ENCODE peak calls at places on chromosomes 5 and 9, in ten cellular contexts. M is psoas muscle; U is transverse colon; V is IMR-90; P is Peyer's patch; F is CD8-positive, alpha-beta T cell; L is left lung; H is right lobe of liver; B is H9; C is left ventricle myocardium inferior. S is an unnamed sample.

GRCh38 chr5:174609116-174609515 is 115.3 kb upstream of the MSX2 start:
- DNase-seq in L (no peak), C (no peak), F (no peak), U (no peak), H (no peak), M (no peak), B (no peak), P (no peak), V (no peak), S (no peak)

GRCh38 chr9:93673271-93673843 is 97.0 kb downstream of the PHF2 start:
- DNase-seq in H (peak; percentile 12), P (no peak), M (no peak), F (peak; percentile 7), V (no peak), C (peak; percentile 73), B (peak; percentile 18), L (peak; percentile 71), U (peak; percentile 4), S (no peak)

GRCh38 chr9:135774239-135774747 is 72.3 kb downstream of the KCNT1 start:
- DNase-seq in M (no peak), B (no peak), L (no peak), H (no peak), U (no peak), P (no peak), F (no peak), C (no peak), V (no peak), S (no peak)

GRCh38 chr5:179766726-179767455 is 26.9 kb upstream of the LTC4S start:
- DNase-seq in C (no peak), B (no peak), F (no peak), L (no peak), V (no peak), P (no peak), H (no peak), M (no peak), U (no peak), S (no peak)

GRCh38 chr5:31987985-31988710 is 186.0 kb downstream of the GOLPH3 start:
- DNase-seq in P (no peak), V (peak; percentile 97), M (no peak), F (no peak), C (no peak), B (no peak), U (no peak), L (no peak), H (no peak), S (no peak)

GRCh38 chr9:136644593-136645342 is 17.9 kb upstream of the EGFL7 start:
- DNase-seq in V (peak; percentile 28), P (peak; percentile 68), L (peak; percentile 97), B (peak; percentile 77), F (peak; percentile 67), M (peak; percentile 75), H (peak; percentile 86), U (peak; percentile 58), C (peak; percentile 80), S (peak; percentile 63)

GRCh38 chr9:124341455-124342170 is 73.6 kb downstream of the PSMB7 start:
- DNase-seq in V (no peak), H (peak; percentile 20), F (no peak), U (no peak), P (no peak), M (no peak), L (peak; percentile 53), C (no peak), B (no peak), S (no peak)

GRCh38 chr5:96432245-96433065 is 593 bp downstream of the PCSK1 start:
- DNase-seq in M (no peak), B (peak; percentile 63), P (no peak), U (no peak), V (no peak), C (no peak), L (no peak), H (no peak), F (no peak), S (no peak)

GRCh38 chr9:93262537-93263310 is 78.8 kb downstream of the WNK2 start:
- DNase-seq in L (peak; percentile 69), U (no peak), F (no peak), P (no peak), V (no peak), C (no peak), B (peak; percentile 29), M (no peak), H (no peak), S (no peak)

GRCh38 chr9:113564804-113565237 is 101.3 kb downstream of the RGS3 start:
- DNase-seq in U (peak; percentile 82), B (peak; percentile 76), H (no peak), F (no peak), V (peak; percentile 61), P (no peak), C (peak; percentile 69), M (peak; percentile 63), L (peak; percentile 88), S (no peak)

GRCh38 chr5:167582263-167582662 is 709.2 kb upstream of the WWC1 start:
- DNase-seq in H (no peak), M (no peak), P (no peak), C (no peak), L (no peak), V (peak; percentile 8), B (no peak), U (no peak), F (no peak), S (no peak)

GRCh38 chr9:137657606-137658005 is 38.8 kb downstream of the EHMT1 start:
- DNase-seq in B (no peak), H (no peak), F (no peak), P (no peak), V (no peak), M (no peak), L (no peak), U (no peak), C (no peak), S (no peak)

GRCh38 chr5:32814141-32814540 is 103.0 kb downstream of the NPR3 start:
- DNase-seq in V (no peak), C (no peak), H (no peak), P (no peak), U (no peak), F (no peak), L (no peak), M (no peak), B (no peak), S (no peak)

GRCh38 chr5:138091685-138092084 is 7.9 kb downstream of the WNT8A start:
- DNase-seq in L (no peak), P (no peak), B (no peak), U (no peak), M (no peak), F (no peak), H (no peak), V (no peak), C (no peak), S (no peak)
- H3K27ac ChIP-seq in L (no peak overlapping the region), P (no peak overlapping the region), B (no peak overlapping the region), U (no peak overlapping the region), M (no peak overlapping the region), F (no peak overlapping the region), H (no peak overlapping the region), V (no peak overlapping the region), C (no peak overlapping the region), S (no peak overlapping the region)

GRCh38 chr9:133934512-133935221 is 57.5 kb downstream of the VAV2 start:
- DNase-seq in L (peak; percentile 59), M (peak; percentile 41), P (no peak), U (no peak), C (no peak), F (no peak), B (no peak), V (no peak), H (no peak), S (no peak)

GRCh38 chr9:133937120-133937519 is 55.0 kb downstream of the VAV2 start:
- DNase-seq in M (no peak), F (no peak), U (no peak), V (no peak), L (no peak), B (no peak), C (no peak), P (no peak), H (no peak), S (no peak)

GRCh38 chr9:133933426-133934026 is 58.6 kb downstream of the VAV2 start:
- DNase-seq in B (no peak), L (no peak), M (no peak), C (no peak), F (no peak), P (no peak), U (no peak), H (no peak), V (no peak), S (no peak)

GRCh38 chr9:133938086-133938485 is 54.0 kb downstream of the VAV2 start:
- DNase-seq in P (no peak), V (no peak), H (no peak), L (peak; percentile 32), B (no peak), U (no peak), F (no peak), M (no peak), C (no peak), S (no peak)

DNA sequence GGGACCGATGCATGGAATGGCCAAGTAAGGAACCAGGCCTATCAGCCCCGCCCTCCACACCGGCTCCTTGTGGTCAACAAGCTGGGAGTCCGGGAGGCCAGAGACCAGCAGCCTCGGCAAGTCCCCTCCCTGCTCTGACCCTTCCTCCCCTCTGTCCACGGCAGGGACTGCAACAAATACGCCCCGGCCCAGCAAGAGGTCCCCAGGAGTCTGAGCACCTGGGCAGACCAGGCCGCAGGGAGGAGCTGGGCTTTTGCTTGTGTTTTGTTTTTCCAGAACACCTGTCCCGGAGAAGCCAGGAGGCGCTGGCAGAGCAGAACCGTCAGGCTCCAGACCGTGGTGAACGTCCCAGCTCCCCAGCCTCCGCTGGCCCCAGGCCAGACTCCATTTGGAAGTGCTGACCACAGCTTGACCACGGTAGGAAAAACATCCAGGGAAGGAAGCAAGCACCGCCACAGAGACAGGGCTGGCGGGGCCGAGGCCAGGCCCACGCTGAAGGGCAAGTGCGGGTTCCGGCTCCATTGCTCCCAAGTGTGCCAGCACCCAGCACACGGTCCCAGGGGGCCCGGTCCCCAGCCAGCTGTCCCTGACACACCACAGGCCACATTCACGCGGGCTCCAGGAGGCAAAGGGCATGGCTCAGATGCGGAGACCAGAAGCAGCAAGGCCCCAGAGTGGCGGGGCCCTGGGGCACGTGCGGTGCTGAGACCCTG is 56.6 kb downstream of the VAV2 start:
- DNase-seq in V (peak; percentile 70), C (peak; percentile 78), L (peak; percentile 75), H (peak; percentile 82), F (no peak), B (no peak), U (peak; percentile 50), P (no peak), M (peak; percentile 70), S (no peak)
- TF ChIP-seq CTCF in V (peak; percentile 1), C (no peak), L (no peak), H (no peak), F (no peak), B (no peak), U (no peak), P (no peak), M (no peak), S (no peak)

GRCh38 chr5:141412853-141413539 is at the start of gene PCDHGA10:
- DNase-seq in U (peak; percentile 62), V (peak; percentile 80), H (no peak), C (no peak), M (peak; percentile 43), B (peak; percentile 73), F (peak; percentile 58), P (peak; percentile 57), L (peak; percentile 80), S (peak; percentile 34)
- H3K9me3 ChIP-seq in U (peaks cover 50% of the 10 kb centered on the region), V (peaks cover 50% of the 10 kb centered on the region), H (peaks cover 4% of the 10 kb centered on the region), C (peaks cover 99% of the 10 kb centered on the region), M (peaks cover 7% of the 10 kb centered on the region), B (no peaks in the 10 kb centered on the region), F (no peaks in the 10 kb centered on the region), P (no peaks in the 10 kb centered on the region), L (peaks cover 63% of the 10 kb centered on the region), S (peaks cover 21% of the 10 kb centered on the region)

DNA sequence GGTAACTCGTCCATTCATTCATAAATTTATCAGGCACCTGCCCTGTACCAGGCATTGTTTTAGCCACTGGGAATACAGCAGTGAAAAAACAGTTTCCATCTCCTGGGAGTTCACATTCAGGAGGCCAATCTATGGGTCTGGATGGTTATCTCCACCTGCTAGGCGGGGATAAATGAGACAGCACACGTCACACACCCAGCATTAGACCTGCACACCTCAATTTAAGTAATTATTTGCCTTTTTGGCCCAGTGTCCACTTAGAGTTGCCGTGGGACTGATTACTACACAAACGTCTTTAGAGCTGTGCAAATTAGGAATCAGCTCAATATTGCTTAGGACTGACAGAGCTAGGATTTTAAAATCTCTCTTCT is 46.1 kb downstream of the STK10 start:
- DNase-seq in M (no peak), L (no peak), H (no peak), V (no peak), C (no peak), P (no peak), U (no peak), F (no peak), B (no peak), S (no peak)
- H3K27ac ChIP-seq in M (no peak overlapping the region), L (no peak overlapping the region), H (no peak overlapping the region), V (no peak overlapping the region), C (no peak overlapping the region), P (no peak overlapping the region), U (peak overlapping the region; percentile 65), F (peak overlapping the region; percentile 10), B (no peak overlapping the region), S (peak overlapping the region; percentile 34)

S was measured in CD4-positive, alpha-beta T cell.